ENCODE peak calls at places on chromosomes 12 and 14, in nine cellular contexts. Y, T, C, A, D, R, W, X and V are unnamed samples.
A peak's percentile ranks its signal among the peaks of the same experiment; 100 is the strongest.

GRCh38 chr12:13197526-13198141 is 1.1 kb downstream of the EMP1 start:
- DNase-seq in X (peak; percentile 37), W (peak; percentile 32), C (no peak), R (no peak), A (peak; percentile 36), Y (no peak), D (no peak), T (peak; percentile 32), V (no peak)

GRCh38 chr12:116152268-116152667 is 125.2 kb downstream of the MED13L start:
- DNase-seq in T (no peak), D (no peak), A (peak; percentile 92), X (no peak), C (no peak), R (no peak), Y (peak; percentile 36), W (no peak), V (no peak)

GRCh38 chr12:124914392-124915248 is at the start of gene UBC:
- DNase-seq in T (peak; percentile 95), A (peak; percentile 92), D (peak; percentile 97), C (peak; percentile 93), X (peak; percentile 95), W (peak; percentile 95), R (peak; percentile 93), Y (peak; percentile 95), V (peak; percentile 87)

GRCh38 chr12:2795291-2796186 is 769 bp downstream of the FKBP4 start:
- DNase-seq in X (peak; percentile 83), D (peak; percentile 92), T (peak; percentile 79), A (peak; percentile 41), R (peak; percentile 97), W (peak; percentile 76), Y (peak; percentile 86), C (peak; percentile 83), V (peak; percentile 80)

GRCh38 chr12:131112016-131112415 is 158.3 kb downstream of the ADGRD1 start:
- DNase-seq in D (no peak), C (no peak), W (no peak), Y (no peak), A (no peak), X (no peak), T (no peak), R (peak; percentile 57), V (no peak)

GRCh38 chr14:92600318-92601053 is 86.9 kb downstream of the RIN3 start:
- DNase-seq in Y (peak; percentile 34), D (no peak), C (no peak), X (no peak), A (peak; percentile 87), R (no peak), T (no peak), W (no peak), V (no peak)

GRCh38 chr12:25121916-25122315 is 73.0 kb downstream of the DNAI7 start:
- DNase-seq in C (no peak), D (no peak), A (peak; percentile 55), T (no peak), W (no peak), X (no peak), R (no peak), Y (no peak), V (no peak)

GRCh38 chr12:123479442-123480180 is 21.7 kb downstream of the SNRNP35 start:
- DNase-seq in A (no peak), W (no peak), R (no peak), C (no peak), X (peak; percentile 38), T (no peak), Y (no peak), D (no peak), V (no peak)

GRCh38 chr12:7859552-7859951 is 13.2 kb downstream of the SLC2A14 start:
- DNase-seq in D (no peak), A (peak; percentile 81), Y (no peak), T (no peak), X (no peak), W (no peak), C (no peak), R (no peak), V (no peak)

GRCh38 chr14:102629700-102630365 is 37.4 kb downstream of the RCOR1 start:
- DNase-seq in R (no peak), D (no peak), Y (peak; percentile 64), A (peak; percentile 25), C (no peak), X (no peak), W (no peak), T (peak; percentile 40), V (no peak)

GRCh38 chr14:54818201-54819133 is 84.2 kb downstream of the GCH1 start:
- DNase-seq in T (no peak), C (no peak), Y (no peak), R (peak; percentile 76), A (peak; percentile 69), D (no peak), X (no peak), W (peak; percentile 65), V (no peak)

GRCh38 chr12:52294803-52295202 is 3.5 kb upstream of the KRT81 start:
- DNase-seq in A (no peak), D (no peak), Y (no peak), W (no peak), R (no peak), T (no peak), X (no peak), C (no peak), V (no peak)

GRCh38 chr12:11992515-11992914 is 78.2 kb upstream of the BCL2L14 start:
- DNase-seq in A (no peak), C (no peak), T (no peak), X (no peak), Y (no peak), R (no peak), D (no peak), W (no peak), V (no peak)

GRCh38 chr12:124497039-124497438 is 70.4 kb downstream of the NCOR2 start:
- DNase-seq in R (no peak), W (peak; percentile 44), A (peak; percentile 88), X (no peak), Y (no peak), T (no peak), D (no peak), C (no peak), V (no peak)

GRCh38 chr14:106187176-106187670 is 660.8 kb downstream of the TMEM121 start:
- DNase-seq in A (no peak), W (no peak), D (no peak), X (no peak), R (no peak), T (no peak), Y (no peak), C (no peak), V (no peak)

GRCh38 chr14:20409226-20409625 is 4.1 kb downstream of the TEP1 start:
- DNase-seq in X (no peak), W (no peak), T (no peak), C (no peak), Y (no peak), D (no peak), R (no peak), A (peak; percentile 73), V (no peak)

GRCh38 chr14:65403231-65403630 is 9.3 kb upstream of the FUT8 start:
- DNase-seq in T (no peak), A (no peak), R (no peak), Y (no peak), C (no peak), D (no peak), X (no peak), W (no peak), V (no peak)

GRCh38 chr12:89016970-89017778 is 335.1 kb downstream of the DUSP6 start:
- DNase-seq in C (peak; percentile 65), D (peak; percentile 58), W (peak; percentile 25), X (peak; percentile 48), Y (peak; percentile 72), R (peak; percentile 38), A (peak; percentile 76), T (peak; percentile 88), V (no peak)

GRCh38 chr14:70803321-70804110 is 5.8 kb downstream of the MAP3K9 start:
- DNase-seq in T (no peak), C (no peak), D (no peak), Y (no peak), A (no peak), W (no peak), R (no peak), X (no peak), V (no peak)

GRCh38 chr14:86055512-86055911 is 525.6 kb downstream of the FLRT2 start:
- DNase-seq in T (peak; percentile 35), W (no peak), D (no peak), Y (no peak), A (peak; percentile 13), R (no peak), C (no peak), X (no peak), V (no peak)

DNA sequence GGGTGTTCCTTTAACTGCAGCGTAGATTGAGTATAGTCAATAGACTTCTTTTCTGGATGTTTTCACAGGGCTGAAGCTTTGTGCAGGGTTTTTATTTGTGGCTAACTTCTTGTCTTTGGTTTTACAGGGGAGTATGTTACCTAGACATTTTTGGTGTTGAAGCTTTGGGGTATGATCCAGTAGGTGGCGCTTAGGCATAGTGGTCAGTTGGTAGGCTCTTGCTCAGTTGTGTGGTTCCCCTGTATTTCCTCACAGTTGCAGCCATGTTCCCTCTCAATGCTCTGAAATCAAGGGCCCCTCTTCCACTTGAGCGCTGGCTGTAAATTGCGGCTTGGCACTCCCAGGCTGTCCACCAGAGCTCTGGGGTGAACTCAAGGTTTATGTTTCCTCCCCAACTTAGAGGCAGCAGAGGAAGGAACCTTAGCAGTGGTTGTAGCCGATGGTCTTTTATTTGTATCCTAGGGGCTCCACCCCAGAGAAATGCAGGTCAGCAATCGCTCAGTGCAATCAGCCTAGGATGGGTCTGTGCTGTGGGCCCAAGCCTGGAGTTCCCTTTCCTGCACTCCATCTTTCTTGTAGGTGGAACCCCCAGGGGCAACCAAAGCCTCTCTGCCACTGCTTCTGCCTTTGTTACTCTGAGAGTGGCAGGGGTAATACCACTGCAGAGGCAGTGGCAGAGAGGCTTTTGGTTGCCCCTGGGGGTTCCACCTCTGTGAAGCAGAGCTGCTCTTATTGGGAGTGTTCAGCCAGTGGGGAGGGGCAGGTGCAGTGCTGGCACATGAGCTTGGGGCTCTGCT is 55.1 kb downstream of the CMAS start:
- DNase-seq in X (peak; percentile 63), D (no peak), W (peak; percentile 49), C (peak; percentile 50), Y (peak; percentile 89), R (no peak), A (peak; percentile 73), T (peak; percentile 86), V (peak; percentile 33)
- TF ChIP-seq CTCF in X (peak; percentile 8), D (peak; percentile 37), W (peak; percentile 73), C (peak; percentile 45), Y (peak; percentile 96), R (peak; percentile 51), A (peak; percentile 65), T (peak; percentile 88), V (peak; percentile 50)

GRCh38 chr12:49673446-49674317 is 33.5 kb downstream of the FMNL3 start:
- DNase-seq in R (peak; percentile 89), Y (peak; percentile 87), D (peak; percentile 96), T (peak; percentile 79), W (peak; percentile 96), X (peak; percentile 97), A (peak; percentile 94), C (no peak), V (peak; percentile 88)
- TF ChIP-seq CTCF in R (peak; percentile 44), Y (peak; percentile 45), D (peak; percentile 23), T (no peak), W (peak; percentile 88), X (peak; percentile 65), A (peak; percentile 32), C (no peak), V (peak; percentile 26)

GRCh38 chr14:82676403-82676802 is 1142.8 kb upstream of the SEL1L start:
- DNase-seq in C (no peak), T (no peak), Y (no peak), W (no peak), D (no peak), X (no peak), R (no peak), A (no peak), V (no peak)
- TF ChIP-seq CTCF in C (no peak), T (no peak), Y (no peak), W (no peak), D (no peak), X (no peak), R (no peak), A (no peak), V (no peak)

GRCh38 chr12:113769322-113769721 is 196.8 kb downstream of the RBM19 start:
- DNase-seq in X (no peak), Y (no peak), A (no peak), T (peak; percentile 17), C (no peak), D (no peak), W (no peak), R (no peak), V (no peak)
- TF ChIP-seq CTCF in X (no peak), Y (no peak), A (no peak), T (no peak), C (no peak), D (no peak), W (no peak), R (no peak), V (no peak)